ENCODE peak calls at places on chromosomes 4 and X, in eight cellular contexts. D is body of pancreas; T is GM23338; U is CD8-positive, alpha-beta T cell; Z is endodermal cell; W is tibial nerve; C is mesendoderm; L is Peyer's patch. A is an unnamed sample.

GRCh38 chrX:74603040-74603439 is 11.4 kb downstream of the RLIM start:
- DNase-seq in L (no peak), C (peak; percentile 7), Z (no peak), T (peak; percentile 15), D (no peak), U (no peak), W (no peak), A (no peak)

GRCh38 chr4:187883049-187883448 is 112.5 kb upstream of the ZFP42 start:
- DNase-seq in W (no peak), L (no peak), Z (peak; percentile 52), C (peak; percentile 68), T (peak; percentile 11), U (no peak), D (no peak), A (no peak)

GRCh38 chr4:26076896-26077295 is 162.9 kb downstream of the SMIM20 start:
- DNase-seq in U (no peak), C (no peak), T (no peak), D (no peak), L (no peak), W (no peak), Z (no peak), A (no peak)

GRCh38 chrX:14235004-14235403 is 205.3 kb upstream of the GEMIN8 start:
- DNase-seq in L (no peak), Z (peak; percentile 53), T (peak; percentile 7), U (no peak), D (no peak), C (peak; percentile 13), W (no peak), A (no peak)

GRCh38 chrX:26851981-26852380 is 611.2 kb downstream of the PPP4R3C start:
- DNase-seq in T (peak; percentile 41), C (peak; percentile 50), D (no peak), W (no peak), Z (no peak), L (no peak), U (no peak), A (no peak)

GRCh38 chrX:140526138-140526537 is 21.3 kb upstream of the SOX3 start:
- DNase-seq in T (peak; percentile 83), U (no peak), C (peak; percentile 95), Z (peak; percentile 74), W (no peak), D (no peak), L (no peak), A (no peak)

GRCh38 chr4:52212751-52213150 is 161.6 kb downstream of the SPATA18 start:
- DNase-seq in C (no peak), D (no peak), T (no peak), Z (no peak), L (no peak), U (no peak), W (no peak), A (no peak)

GRCh38 chr4:24497221-24497620 is 87.1 kb downstream of the DHX15 start:
- DNase-seq in L (no peak), Z (no peak), D (no peak), W (no peak), C (no peak), T (no peak), U (no peak), A (no peak)

GRCh38 chr4:48223633-48224295 is 45.9 kb downstream of the TEC start:
- DNase-seq in Z (no peak), L (no peak), W (no peak), T (no peak), C (no peak), U (no peak), D (no peak), A (no peak)

GRCh38 chr4:161936625-161937133 is 227.1 kb downstream of the FSTL5 start:
- DNase-seq in W (no peak), U (no peak), Z (peak; percentile 44), T (peak; percentile 28), L (no peak), D (no peak), C (peak; percentile 76), A (no peak)

GRCh38 chr4:121822796-121823504 is 733 bp downstream of the CCNA2 start:
- DNase-seq in W (no peak), T (peak; percentile 40), C (peak; percentile 79), L (peak; percentile 47), Z (peak; percentile 74), U (no peak), D (peak; percentile 11), A (peak; percentile 12)

GRCh38 chrX:35006361-35006760 is 63.8 kb downstream of the FAM47B start:
- DNase-seq in C (no peak), T (no peak), Z (no peak), W (no peak), D (no peak), U (no peak), L (no peak), A (no peak)

GRCh38 chr4:118865091-118865708 is 23.5 kb upstream of the SYNPO2 start:
- DNase-seq in C (peak; percentile 89), D (peak; percentile 76), W (no peak), U (no peak), Z (peak; percentile 79), L (peak; percentile 50), T (peak; percentile 80), A (peak; percentile 14)

GRCh38 chrX:118773782-118774181 is 46.4 kb downstream of the IL13RA1 start:
- DNase-seq in L (no peak), W (no peak), D (no peak), C (no peak), T (no peak), Z (no peak), U (no peak), A (no peak)

GRCh38 chrX:45710081-45710801 is 509.6 kb upstream of the DIPK2B start:
- DNase-seq in C (no peak), U (no peak), W (no peak), L (no peak), T (no peak), Z (no peak), D (no peak), A (no peak)

GRCh38 chr4:122673252-122673651 is 52.4 kb upstream of the IL21 start:
- DNase-seq in W (no peak), L (no peak), C (no peak), D (no peak), T (peak; percentile 34), Z (no peak), U (no peak), A (no peak)

GRCh38 chrX:103442536-103442901 is 66.2 kb downstream of the BEX3 start:
- DNase-seq in Z (no peak), C (no peak), U (no peak), W (no peak), D (no peak), T (no peak), L (no peak), A (no peak)

GRCh38 chr4:55348436-55348835 is 2.4 kb downstream of the SRD5A3 start:
- DNase-seq in W (no peak), T (no peak), D (no peak), L (no peak), Z (no peak), C (no peak), U (no peak), A (no peak)

GRCh38 chr4:111641813-111642579 is 503.3 kb upstream of the FAM241A start:
- DNase-seq in Z (peak; percentile 81), C (peak; percentile 92), U (no peak), L (peak; percentile 72), D (peak; percentile 82), T (peak; percentile 93), W (peak; percentile 60), A (no peak)

GRCh38 chrX:108167211-108167872 is 75.8 kb downstream of the ATG4A start:
- DNase-seq in D (no peak), W (no peak), L (no peak), T (no peak), C (no peak), Z (no peak), U (no peak), A (no peak)

GRCh38 chr4:168601899-168602298 is 105.0 kb downstream of the PALLD start:
- DNase-seq in C (no peak), W (no peak), Z (no peak), L (no peak), D (no peak), U (no peak), T (no peak), A (no peak)

GRCh38 chr4:42398448-42399355 is 1.4 kb downstream of the SHISA3 start:
- DNase-seq in Z (peak; percentile 84), U (no peak), T (peak; percentile 73), L (no peak), W (peak; percentile 16), D (no peak), C (peak; percentile 71), A (no peak)

GRCh38 chr4:42395595-42395994 is 1.7 kb upstream of the SHISA3 start:
- DNase-seq in W (no peak), Z (no peak), D (no peak), L (no peak), U (no peak), C (no peak), T (no peak), A (no peak)

GRCh38 chr4:42397635-42398447 is 553 bp downstream of the SHISA3 start:
- DNase-seq in W (no peak), L (no peak), C (no peak), D (no peak), T (peak; percentile 75), Z (peak; percentile 83), U (no peak), A (peak; percentile 5)

GRCh38 chr4:42396361-42397255 is 680 bp upstream of the SHISA3 start:
- DNase-seq in Z (peak; percentile 61), D (no peak), T (peak; percentile 46), C (peak; percentile 51), U (no peak), L (no peak), W (no peak), A (no peak)

GRCh38 chr4:42397256-42397634 is at the start of gene SHISA3:
- DNase-seq in U (no peak), C (peak; percentile 87), W (peak; percentile 19), T (peak; percentile 84), D (no peak), L (peak; percentile 52), Z (peak; percentile 86), A (no peak)
- H3K4me3 ChIP-seq in U (peak within 1 kb of the TSS; percentile 59), C (peak within 1 kb of the TSS; percentile 26), W (peak within 1 kb of the TSS; percentile 57), T (peak within 1 kb of the TSS; percentile 64), D (no peak within 1 kb of the TSS), L (peak within 1 kb of the TSS; percentile 57), Z (peak within 1 kb of the TSS; percentile 92), A (peak within 1 kb of the TSS; percentile 49)

GRCh38 chr4:81512371-81512770 is 40.7 kb upstream of the RASGEF1B start:
- DNase-seq in D (no peak), Z (no peak), C (no peak), W (no peak), T (no peak), L (no peak), U (no peak), A (no peak)
- H3K27ac ChIP-seq in D (no peak overlapping the region), Z (no peak overlapping the region), C (no peak overlapping the region), W (no peak overlapping the region), T (no peak overlapping the region), L (no peak overlapping the region), U (no peak overlapping the region), A (no peak overlapping the region)

DNA sequence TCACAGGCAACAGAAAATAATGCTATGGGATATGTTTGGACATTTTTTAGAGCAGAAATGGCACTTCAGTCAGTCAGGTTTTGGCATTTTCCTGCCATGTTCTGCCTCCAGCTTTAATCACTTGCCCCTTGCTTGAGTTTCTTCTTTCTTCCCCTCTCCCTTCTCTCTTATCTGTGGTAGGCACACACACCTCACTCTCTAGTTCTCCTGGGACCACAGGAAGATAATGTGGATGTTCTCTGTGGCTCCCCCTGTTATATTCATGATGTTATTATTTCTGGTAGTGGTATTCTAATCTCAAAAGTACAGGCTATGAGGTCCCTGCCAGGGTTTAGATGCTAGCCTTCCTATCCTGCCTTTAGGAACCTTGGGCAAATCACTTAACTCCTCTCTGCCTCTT is 5.2 kb downstream of the HADH start:
- DNase-seq in U (no peak), D (no peak), C (no peak), L (no peak), W (no peak), T (no peak), Z (no peak), A (no peak)
- H3K4me3 ChIP-seq in U (no peak overlapping the region), D (no peak overlapping the region), C (no peak overlapping the region), L (no peak overlapping the region), W (no peak overlapping the region), T (no peak overlapping the region), Z (no peak overlapping the region), A (no peak overlapping the region)

GRCh38 chrX:148067285-148067684 is 86.1 kb downstream of the FMR1NB start:
- DNase-seq in D (no peak), L (no peak), U (no peak), T (no peak), C (no peak), Z (no peak), W (no peak), A (no peak)
- H3K27ac ChIP-seq in D (no peak overlapping the region), L (no peak overlapping the region), U (no peak overlapping the region), T (no peak overlapping the region), C (no peak overlapping the region), Z (no peak overlapping the region), W (no peak overlapping the region), A (no peak overlapping the region)